ENCODE peak calls at places on chromosome 10, in ten cellular contexts. One of them, this sample, is unnamed.

GRCh38 chr10:373516-374309 is 238.5 kb downstream of the ZMYND11 start:
- DNase-seq in psoas muscle: no peak
- DNase-seq in foreskin fibroblast: peak; percentile 44
- DNase-seq in fibroblast of mammary gland: peak; percentile 43
- DNase-seq in dorsolateral prefrontal cortex: no peak
- DNase-seq in colonic mucosa: no peak
- DNase-seq in lower leg skin: no peak
- DNase-seq in hepatocyte: peak; percentile 62
- DNase-seq in AG04449: peak; percentile 44
- DNase-seq in choroid plexus epithelial cell: peak; percentile 88
- DNase-seq in this sample: peak; percentile 49

GRCh38 chr10:90930971-90931841 is 10.3 kb upstream of the ANKRD1 start:
- DNase-seq in psoas muscle: no peak
- DNase-seq in foreskin fibroblast: peak; percentile 84
- DNase-seq in fibroblast of mammary gland: peak; percentile 62
- DNase-seq in dorsolateral prefrontal cortex: no peak
- DNase-seq in colonic mucosa: no peak
- DNase-seq in lower leg skin: no peak
- DNase-seq in hepatocyte: peak; percentile 67
- DNase-seq in AG04449: peak; percentile 98
- DNase-seq in choroid plexus epithelial cell: peak; percentile 92
- DNase-seq in this sample: no peak

GRCh38 chr10:75651452-75651851 is 220.0 kb downstream of the LRMDA start:
- DNase-seq in psoas muscle: no peak
- DNase-seq in foreskin fibroblast: no peak
- DNase-seq in fibroblast of mammary gland: peak; percentile 38
- DNase-seq in dorsolateral prefrontal cortex: no peak
- DNase-seq in colonic mucosa: no peak
- DNase-seq in lower leg skin: no peak
- DNase-seq in hepatocyte: no peak
- DNase-seq in AG04449: no peak
- DNase-seq in choroid plexus epithelial cell: peak; percentile 34
- DNase-seq in this sample: peak; percentile 68

GRCh38 chr10:16193241-16193640 is 243.6 kb upstream of the PTER start:
- DNase-seq in psoas muscle: no peak
- DNase-seq in foreskin fibroblast: no peak
- DNase-seq in fibroblast of mammary gland: no peak
- DNase-seq in dorsolateral prefrontal cortex: no peak
- DNase-seq in colonic mucosa: no peak
- DNase-seq in lower leg skin: no peak
- DNase-seq in hepatocyte: no peak
- DNase-seq in AG04449: no peak
- DNase-seq in choroid plexus epithelial cell: no peak
- DNase-seq in this sample: no peak

GRCh38 chr10:117699436-117700075 is 157.0 kb downstream of the EMX2 start:
- DNase-seq in psoas muscle: no peak
- DNase-seq in foreskin fibroblast: no peak
- DNase-seq in fibroblast of mammary gland: no peak
- DNase-seq in dorsolateral prefrontal cortex: no peak
- DNase-seq in colonic mucosa: no peak
- DNase-seq in lower leg skin: no peak
- DNase-seq in hepatocyte: no peak
- DNase-seq in AG04449: no peak
- DNase-seq in choroid plexus epithelial cell: no peak
- DNase-seq in this sample: no peak

GRCh38 chr10:25933653-25934608 is at the start of gene MYO3A:
- DNase-seq in psoas muscle: no peak
- DNase-seq in foreskin fibroblast: no peak
- DNase-seq in fibroblast of mammary gland: no peak
- DNase-seq in dorsolateral prefrontal cortex: no peak
- DNase-seq in colonic mucosa: no peak
- DNase-seq in lower leg skin: no peak
- DNase-seq in hepatocyte: peak; percentile 34
- DNase-seq in AG04449: no peak
- DNase-seq in choroid plexus epithelial cell: no peak
- DNase-seq in this sample: no peak

GRCh38 chr10:122592161-122592560 is 31.6 kb downstream of the DMBT1 start:
- DNase-seq in psoas muscle: no peak
- DNase-seq in foreskin fibroblast: no peak
- DNase-seq in fibroblast of mammary gland: no peak
- DNase-seq in dorsolateral prefrontal cortex: no peak
- DNase-seq in colonic mucosa: no peak
- DNase-seq in lower leg skin: no peak
- DNase-seq in hepatocyte: no peak
- DNase-seq in AG04449: no peak
- DNase-seq in choroid plexus epithelial cell: no peak
- DNase-seq in this sample: no peak

GRCh38 chr10:126673565-126673964 is 3.1 kb upstream of the C10orf90 start:
- DNase-seq in psoas muscle: no peak
- DNase-seq in foreskin fibroblast: no peak
- DNase-seq in fibroblast of mammary gland: no peak
- DNase-seq in dorsolateral prefrontal cortex: no peak
- DNase-seq in colonic mucosa: no peak
- DNase-seq in lower leg skin: no peak
- DNase-seq in hepatocyte: no peak
- DNase-seq in AG04449: no peak
- DNase-seq in choroid plexus epithelial cell: no peak
- DNase-seq in this sample: no peak

GRCh38 chr10:94194256-94194655 is 168.5 kb downstream of the NOC3L start:
- DNase-seq in psoas muscle: no peak
- DNase-seq in foreskin fibroblast: peak; percentile 71
- DNase-seq in fibroblast of mammary gland: peak; percentile 80
- DNase-seq in dorsolateral prefrontal cortex: no peak
- DNase-seq in colonic mucosa: no peak
- DNase-seq in lower leg skin: no peak
- DNase-seq in hepatocyte: peak; percentile 7
- DNase-seq in AG04449: no peak
- DNase-seq in choroid plexus epithelial cell: peak; percentile 56
- DNase-seq in this sample: peak; percentile 82

GRCh38 chr10:95741807-95742528 is 14.0 kb upstream of the ENTPD1 start:
- DNase-seq in psoas muscle: no peak
- DNase-seq in foreskin fibroblast: no peak
- DNase-seq in fibroblast of mammary gland: peak; percentile 56
- DNase-seq in dorsolateral prefrontal cortex: no peak
- DNase-seq in colonic mucosa: peak; percentile 35
- DNase-seq in lower leg skin: no peak
- DNase-seq in hepatocyte: peak; percentile 10
- DNase-seq in AG04449: no peak
- DNase-seq in choroid plexus epithelial cell: peak; percentile 91
- DNase-seq in this sample: no peak
- H3K4me3 ChIP-seq in psoas muscle: no peak overlapping the region
- H3K4me3 ChIP-seq in foreskin fibroblast: no peak overlapping the region
- H3K4me3 ChIP-seq in fibroblast of mammary gland: no peak overlapping the region
- H3K4me3 ChIP-seq in dorsolateral prefrontal cortex: no peak overlapping the region
- H3K4me3 ChIP-seq in colonic mucosa: no peak overlapping the region
- H3K4me3 ChIP-seq in lower leg skin: no peak overlapping the region
- H3K4me3 ChIP-seq in hepatocyte: no peak overlapping the region
- H3K4me3 ChIP-seq in AG04449: no peak overlapping the region
- H3K4me3 ChIP-seq in choroid plexus epithelial cell: no peak overlapping the region
- H3K4me3 ChIP-seq in this sample: no peak overlapping the region

DNA sequence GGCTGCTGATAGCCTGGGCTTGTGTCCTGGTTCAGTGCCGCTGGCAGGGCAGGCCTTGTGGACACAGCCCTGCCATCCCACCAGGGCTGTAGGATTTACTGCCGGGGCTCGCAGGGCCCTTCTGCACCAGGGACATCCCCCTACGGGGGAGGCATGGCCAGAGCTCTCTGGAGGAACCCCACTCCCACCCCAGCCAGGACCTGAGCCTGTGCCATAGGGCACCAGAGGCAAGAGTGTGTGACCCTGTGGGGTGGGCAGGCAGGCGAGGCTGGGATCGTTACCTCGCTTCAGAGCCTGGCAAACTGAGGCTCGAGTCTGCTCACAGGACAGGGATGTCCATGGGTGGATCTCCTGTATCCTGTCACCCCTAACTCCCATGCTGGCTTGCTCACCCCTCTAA is 2.6 kb downstream of the LDB3 start:
- DNase-seq in psoas muscle: no peak
- DNase-seq in foreskin fibroblast: no peak
- DNase-seq in fibroblast of mammary gland: no peak
- DNase-seq in dorsolateral prefrontal cortex: no peak
- DNase-seq in colonic mucosa: no peak
- DNase-seq in lower leg skin: no peak
- DNase-seq in hepatocyte: no peak
- DNase-seq in AG04449: no peak
- DNase-seq in choroid plexus epithelial cell: no peak
- DNase-seq in this sample: no peak
- TF ChIP-seq CTCF in psoas muscle: no peak
- TF ChIP-seq CTCF in foreskin fibroblast: no peak
- TF ChIP-seq CTCF in fibroblast of mammary gland: no peak
- TF ChIP-seq CTCF in dorsolateral prefrontal cortex: no peak
- TF ChIP-seq CTCF in colonic mucosa: no peak
- TF ChIP-seq CTCF in lower leg skin: no peak
- TF ChIP-seq CTCF in hepatocyte: no peak
- TF ChIP-seq CTCF in AG04449: no peak
- TF ChIP-seq CTCF in choroid plexus epithelial cell: no peak
- TF ChIP-seq CTCF in this sample: no peak

GRCh38 chr10:68558478-68558877 is 1.7 kb upstream of the TET1 start:
- DNase-seq in psoas muscle: no peak
- DNase-seq in foreskin fibroblast: no peak
- DNase-seq in fibroblast of mammary gland: no peak
- DNase-seq in dorsolateral prefrontal cortex: no peak
- DNase-seq in colonic mucosa: no peak
- DNase-seq in lower leg skin: no peak
- DNase-seq in hepatocyte: no peak
- DNase-seq in AG04449: no peak
- DNase-seq in choroid plexus epithelial cell: no peak
- DNase-seq in this sample: no peak

GRCh38 chr10:68560201-68560915 is at the start of gene TET1:
- DNase-seq in psoas muscle: peak; percentile 70
- DNase-seq in foreskin fibroblast: no peak
- DNase-seq in fibroblast of mammary gland: peak; percentile 64
- DNase-seq in dorsolateral prefrontal cortex: peak; percentile 15
- DNase-seq in colonic mucosa: peak; percentile 53
- DNase-seq in lower leg skin: peak; percentile 23
- DNase-seq in hepatocyte: peak; percentile 75
- DNase-seq in AG04449: no peak
- DNase-seq in choroid plexus epithelial cell: peak; percentile 55
- DNase-seq in this sample: peak; percentile 11

GRCh38 chr10:68559251-68559650 is 886 bp upstream of the TET1 start:
- DNase-seq in psoas muscle: no peak
- DNase-seq in foreskin fibroblast: no peak
- DNase-seq in fibroblast of mammary gland: no peak
- DNase-seq in dorsolateral prefrontal cortex: no peak
- DNase-seq in colonic mucosa: no peak
- DNase-seq in lower leg skin: no peak
- DNase-seq in hepatocyte: no peak
- DNase-seq in AG04449: no peak
- DNase-seq in choroid plexus epithelial cell: no peak
- DNase-seq in this sample: no peak

GRCh38 chr10:68560916-68561691 is 967 bp downstream of the TET1 start:
- DNase-seq in psoas muscle: peak; percentile 57
- DNase-seq in foreskin fibroblast: no peak
- DNase-seq in fibroblast of mammary gland: peak; percentile 38
- DNase-seq in dorsolateral prefrontal cortex: no peak
- DNase-seq in colonic mucosa: no peak
- DNase-seq in lower leg skin: no peak
- DNase-seq in hepatocyte: peak; percentile 64
- DNase-seq in AG04449: no peak
- DNase-seq in choroid plexus epithelial cell: peak; percentile 31
- DNase-seq in this sample: peak; percentile 14

DNA sequence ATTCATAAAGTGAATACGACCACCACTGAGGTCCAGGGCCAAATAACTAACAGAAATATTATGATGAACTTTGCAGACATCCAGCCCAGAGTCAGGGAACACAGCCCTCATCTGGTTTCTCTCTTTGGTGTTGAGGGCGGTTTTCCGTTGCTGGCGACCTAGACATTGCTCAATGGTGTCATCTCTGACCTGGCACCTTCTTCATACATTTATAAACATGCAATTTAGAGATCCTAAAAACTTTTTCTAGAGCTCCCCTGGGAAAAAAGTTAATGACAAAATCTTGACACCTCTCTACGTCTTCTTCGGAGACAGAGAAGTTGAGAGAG is 301 bp upstream of the TET1 start:
- DNase-seq in psoas muscle: no peak
- DNase-seq in foreskin fibroblast: no peak
- DNase-seq in fibroblast of mammary gland: no peak
- DNase-seq in dorsolateral prefrontal cortex: no peak
- DNase-seq in colonic mucosa: no peak
- DNase-seq in lower leg skin: peak; percentile 35
- DNase-seq in hepatocyte: no peak
- DNase-seq in AG04449: no peak
- DNase-seq in choroid plexus epithelial cell: no peak
- DNase-seq in this sample: no peak
- H3K4me3 ChIP-seq in psoas muscle: peak overlapping the region; percentile 73
- H3K4me3 ChIP-seq in foreskin fibroblast: peak overlapping the region; percentile 93
- H3K4me3 ChIP-seq in fibroblast of mammary gland: peak overlapping the region; percentile 74
- H3K4me3 ChIP-seq in dorsolateral prefrontal cortex: peak overlapping the region; percentile 56
- H3K4me3 ChIP-seq in colonic mucosa: peak overlapping the region; percentile 68
- H3K4me3 ChIP-seq in lower leg skin: no peak overlapping the region
- H3K4me3 ChIP-seq in hepatocyte: peak overlapping the region; percentile 99
- H3K4me3 ChIP-seq in AG04449: peak overlapping the region; percentile 80
- H3K4me3 ChIP-seq in choroid plexus epithelial cell: peak overlapping the region; percentile 70
- H3K4me3 ChIP-seq in this sample: no peak overlapping the region

GRCh38 chr10:110897184-110897583 is 21.8 kb downstream of the BBIP1 start:
- DNase-seq in psoas muscle: no peak
- DNase-seq in foreskin fibroblast: no peak
- DNase-seq in fibroblast of mammary gland: no peak
- DNase-seq in dorsolateral prefrontal cortex: no peak
- DNase-seq in colonic mucosa: no peak
- DNase-seq in lower leg skin: no peak
- DNase-seq in hepatocyte: no peak
- DNase-seq in AG04449: no peak
- DNase-seq in choroid plexus epithelial cell: no peak
- DNase-seq in this sample: no peak

GRCh38 chr10:110898391-110898790 is 20.6 kb downstream of the BBIP1 start:
- DNase-seq in psoas muscle: no peak
- DNase-seq in foreskin fibroblast: no peak
- DNase-seq in fibroblast of mammary gland: no peak
- DNase-seq in dorsolateral prefrontal cortex: no peak
- DNase-seq in colonic mucosa: no peak
- DNase-seq in lower leg skin: no peak
- DNase-seq in hepatocyte: no peak
- DNase-seq in AG04449: no peak
- DNase-seq in choroid plexus epithelial cell: no peak
- DNase-seq in this sample: no peak

GRCh38 chr10:110892602-110893001 is 20.9 kb downstream of the PDCD4 start:
- DNase-seq in psoas muscle: no peak
- DNase-seq in foreskin fibroblast: no peak
- DNase-seq in fibroblast of mammary gland: no peak
- DNase-seq in dorsolateral prefrontal cortex: no peak
- DNase-seq in colonic mucosa: no peak
- DNase-seq in lower leg skin: no peak
- DNase-seq in hepatocyte: no peak
- DNase-seq in AG04449: no peak
- DNase-seq in choroid plexus epithelial cell: no peak
- DNase-seq in this sample: no peak

DNA sequence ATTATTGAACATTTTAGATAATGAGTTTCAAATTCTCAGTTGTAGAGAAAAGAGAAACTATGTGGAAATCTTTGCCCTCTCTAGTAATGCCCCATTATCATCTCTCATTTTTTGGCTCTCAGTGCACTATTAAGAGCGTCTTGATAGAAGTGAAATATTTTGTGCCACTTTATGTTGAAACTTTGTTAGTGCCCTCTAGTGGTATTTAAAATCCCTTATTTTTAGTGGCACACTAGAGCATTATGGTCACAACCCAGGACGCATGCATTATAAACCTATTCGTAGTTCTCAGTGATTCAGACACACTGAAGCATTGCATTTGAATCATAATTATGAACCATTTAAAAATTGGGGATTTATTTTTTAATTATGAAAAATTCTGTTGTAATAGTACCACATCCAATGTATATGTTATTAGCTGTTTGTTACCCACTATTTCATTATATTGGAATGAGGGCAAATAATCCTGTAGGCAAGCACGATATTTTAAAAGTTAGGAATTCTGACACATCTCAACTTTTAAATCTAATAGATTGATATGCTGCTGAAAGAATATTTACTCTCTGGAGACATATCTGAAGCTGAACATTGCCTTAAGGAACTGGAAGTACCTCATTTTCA is 21.9 kb downstream of the PDCD4 start:
- DNase-seq in psoas muscle: no peak
- DNase-seq in foreskin fibroblast: no peak
- DNase-seq in fibroblast of mammary gland: peak; percentile 64
- DNase-seq in dorsolateral prefrontal cortex: no peak
- DNase-seq in colonic mucosa: no peak
- DNase-seq in lower leg skin: no peak
- DNase-seq in hepatocyte: peak; percentile 54
- DNase-seq in AG04449: no peak
- DNase-seq in choroid plexus epithelial cell: peak; percentile 65
- DNase-seq in this sample: peak; percentile 57
- TF ChIP-seq CTCF in psoas muscle: peak; percentile 65
- TF ChIP-seq CTCF in foreskin fibroblast: no peak
- TF ChIP-seq CTCF in fibroblast of mammary gland: peak; percentile 42
- TF ChIP-seq CTCF in dorsolateral prefrontal cortex: peak; percentile 80
- TF ChIP-seq CTCF in colonic mucosa: no peak
- TF ChIP-seq CTCF in lower leg skin: no peak
- TF ChIP-seq CTCF in hepatocyte: peak; percentile 66
- TF ChIP-seq CTCF in AG04449: peak; percentile 23
- TF ChIP-seq CTCF in choroid plexus epithelial cell: peak; percentile 44
- TF ChIP-seq CTCF in this sample: peak; percentile 44

This sample was measured in epithelial cell of esophagus.